ENCODE peak calls at places on chromosomes 4 and X, in seven cellular contexts. F is stimulated activated CD4-positive, alpha-beta T cell treated with anti-CD3 and anti-CD28 coated beads, Interleukin-15, amount 100 ng/mL, for 1 hour; J is fibroblast of mammary gland; U is memory B cell; L is DMS153; M is HCT116; S is nephron progenitor cell. H is an unnamed sample.

GRCh38 chrX:106467422-106467821 is 144.4 kb upstream of the RADX start:
- DNase-seq in L (no peak), F (no peak), U (no peak), S (no peak), M (no peak), J (no peak), H (no peak)

GRCh38 chr4:1967512-1968149 is 41.1 kb downstream of the NELFA start:
- DNase-seq in L (no peak), M (no peak), U (no peak), F (no peak), J (peak), S (no peak), H (no peak)

GRCh38 chrX:18353931-18354368 is 538 bp downstream of the SCML2 start:
- DNase-seq in L (no peak), U (peak), F (peak), S (peak), J (no peak), M (no peak), H (peak)

GRCh38 chr4:74366367-74366891 is 1.5 kb downstream of the EREG start:
- DNase-seq in U (no peak), S (no peak), F (no peak), J (no peak), L (no peak), M (no peak), H (no peak)

GRCh38 chr4:168451744-168452394 is 28.4 kb downstream of the DDX60L start:
- DNase-seq in M (peak), U (no peak), F (no peak), S (no peak), L (no peak), J (peak), H (no peak)

GRCh38 chrX:45767021-45767491 is 566.4 kb upstream of the DIPK2B start:
- DNase-seq in L (no peak), U (no peak), J (peak), S (no peak), F (no peak), M (no peak), H (no peak)

GRCh38 chr4:94548571-94548970 is 96.8 kb downstream of the PDLIM5 start:
- DNase-seq in J (peak), L (no peak), M (peak), S (no peak), U (no peak), F (no peak), H (no peak)

GRCh38 chr4:61068745-61069144 is 131.4 kb upstream of the ADGRL3 start:
- DNase-seq in S (no peak), M (no peak), J (peak), L (no peak), U (no peak), F (no peak), H (no peak)

GRCh38 chrX:135572436-135572835 is 52.0 kb downstream of the INTS6L start:
- DNase-seq in F (no peak), U (no peak), J (peak), L (no peak), M (no peak), S (no peak), H (no peak)

GRCh38 chr4:38015886-38016515 is 55.8 kb downstream of the PTTG2 start:
- DNase-seq in L (no peak), U (no peak), J (no peak), M (no peak), S (no peak), F (no peak), H (no peak)

GRCh38 chr4:186633844-186634243 is 78.5 kb upstream of the MTNR1A start:
- DNase-seq in F (no peak), J (no peak), M (no peak), L (no peak), S (no peak), U (no peak), H (no peak)

GRCh38 chr4:42709392-42710065 is 52.6 kb upstream of the ATP8A1 start:
- DNase-seq in S (no peak), U (no peak), M (no peak), J (no peak), F (no peak), L (no peak), H (no peak)

GRCh38 chr4:118869808-118870342 is 18.8 kb upstream of the SYNPO2 start:
- DNase-seq in J (peak), M (no peak), S (no peak), L (no peak), F (no peak), U (no peak), H (no peak)

GRCh38 chrX:38220024-38220935 is at the start of gene SRPX:
- DNase-seq in U (no peak), M (peak), J (peak), F (no peak), L (no peak), S (peak), H (peak)

GRCh38 chr4:38842998-38843397 is 13.6 kb downstream of the TLR6 start:
- DNase-seq in F (no peak), J (no peak), M (no peak), S (no peak), L (peak), U (no peak), H (no peak)

GRCh38 chr4:83731609-83732008 is 195.7 kb downstream of the GPAT3 start:
- DNase-seq in S (no peak), F (no peak), U (no peak), L (no peak), M (peak), J (peak), H (no peak)

GRCh38 chrX:53595266-53595810 is 91.2 kb downstream of the HUWE1 start:
- DNase-seq in S (no peak), F (no peak), L (no peak), J (no peak), M (no peak), U (no peak), H (no peak)

GRCh38 chr4:153004106-153004881 is 68.2 kb downstream of the FHDC1 start:
- DNase-seq in S (no peak), J (no peak), L (no peak), M (no peak), U (no peak), F (no peak), H (no peak)

GRCh38 chrX:44908198-44908597 is 35.2 kb downstream of the KDM6A start:
- DNase-seq in F (no peak), L (no peak), M (no peak), U (no peak), S (no peak), J (peak), H (no peak)

GRCh38 chrX:41010188-41010846 is 74.9 kb upstream of the USP9X start:
- DNase-seq in M (no peak), L (peak), U (peak), F (peak), S (peak), J (peak), H (peak)

GRCh38 chr4:101730291-101731117 is 60.0 kb upstream of the BANK1 start:
- DNase-seq in L (peak), S (peak), M (peak), U (peak), F (peak), J (peak), H (peak)

GRCh38 chr4:72302981-72303704 is 265.9 kb downstream of the ADAMTS3 start:
- DNase-seq in L (peak), J (peak), M (peak), F (no peak), U (peak), S (peak), H (peak)

H was measured in colonic mucosa.